ENCODE peak calls at places on chromosome 16, in six cellular contexts. T is GM23248, K is heart left ventricle, Q is heart right ventricle, G is cardiac muscle cell, N is lower lobe of right lung. S is an unnamed sample. For H3K36me3, the result is how much of the 10 kb centered on the place peaks cover.

GRCh38 chr16:73427177-73427576 is 379.2 kb upstream of the ZFHX3 start:
- DNase-seq in T (no peak), K (no peak), Q (no peak), G (no peak), N (no peak), S (no peak)

GRCh38 chr16:86963600-86964575 is 353.3 kb downstream of the C16orf95 start:
- DNase-seq in T (no peak), K (no peak), Q (no peak), G (no peak), N (no peak), S (no peak)

GRCh38 chr16:86566601-86566965 is at the start of gene FOXC2:
- DNase-seq in T (peak), K (peak), Q (peak), G (peak), N (peak), S (peak)

GRCh38 chr16:3026003-3026378 is 2.2 kb downstream of the THOC6 start:
- DNase-seq in T (no peak), K (no peak), Q (no peak), G (no peak), N (no peak), S (no peak)

GRCh38 chr16:4660454-4661007 is 32.8 kb upstream of the NUDT16L1 start:
- DNase-seq in T (peak), K (peak), Q (peak), G (peak), N (peak), S (no peak)

GRCh38 chr16:75433732-75434413 is 570 bp upstream of the CFDP1 start:
- DNase-seq in T (peak), K (no peak), Q (no peak), G (peak), N (peak), S (no peak)

GRCh38 chr16:25194285-25194878 is 22.4 kb upstream of the AQP8 start:
- DNase-seq in T (no peak), K (no peak), Q (no peak), G (no peak), N (no peak), S (no peak)

GRCh38 chr16:67015317-67015731 is 13.6 kb upstream of the CBFB start:
- DNase-seq in T (no peak), K (no peak), Q (no peak), G (no peak), N (peak), S (no peak)

GRCh38 chr16:535446-536405 is 8.2 kb downstream of the CAPN15 start:
- DNase-seq in T (peak), K (no peak), Q (no peak), G (no peak), N (no peak), S (no peak)

GRCh38 chr16:53207810-53208752 is 153.3 kb downstream of the CHD9 start:
- DNase-seq in T (peak), K (no peak), Q (no peak), G (peak), N (no peak), S (peak)

GRCh38 chr16:1337486-1337885 is 4.0 kb downstream of the BAIAP3 start:
- DNase-seq in T (no peak), K (no peak), Q (no peak), G (no peak), N (no peak), S (no peak)

GRCh38 chr16:50336884-50337283 is 31.9 kb downstream of the BRD7 start:
- DNase-seq in T (no peak), K (no peak), Q (no peak), G (no peak), N (no peak), S (no peak)

GRCh38 chr16:87107221-87107620 is 210.0 kb downstream of the C16orf95 start:
- DNase-seq in T (no peak), K (no peak), Q (no peak), G (no peak), N (no peak), S (no peak)

GRCh38 chr16:14509675-14510132 is 120.4 kb downstream of the PARN start:
- DNase-seq in T (peak), K (no peak), Q (no peak), G (no peak), N (no peak), S (no peak)

GRCh38 chr16:85288341-85288868 is 176.1 kb upstream of the CIBAR2 start:
- DNase-seq in T (no peak), K (no peak), Q (no peak), G (no peak), N (no peak), S (no peak)

GRCh38 chr16:27154573-27155521 is 48.5 kb upstream of the KDM8 start:
- DNase-seq in T (peak), K (peak), Q (peak), G (peak), N (peak), S (peak)

GRCh38 chr16:19840524-19841110 is 44.0 kb downstream of the GPRC5B start:
- DNase-seq in T (no peak), K (no peak), Q (no peak), G (peak), N (no peak), S (no peak)

GRCh38 chr16:35207059-35207999 is 1747.9 kb downstream of the TP53TG3F start:
- DNase-seq in T (no peak), K (no peak), Q (no peak), G (no peak), N (no peak), S (no peak)

GRCh38 chr16:5186381-5186903 is 88.8 kb upstream of the EEF2KMT start:
- DNase-seq in T (no peak), K (no peak), Q (no peak), G (no peak), N (no peak), S (no peak)

GRCh38 chr16:55834044-55834443 is 1.1 kb upstream of the CES1 start:
- DNase-seq in T (no peak), K (no peak), Q (no peak), G (no peak), N (no peak), S (no peak)

GRCh38 chr16:608019-608418 is 18.2 kb downstream of the RAB40C start:
- DNase-seq in T (no peak), K (no peak), Q (no peak), G (no peak), N (no peak), S (no peak)

GRCh38 chr16:66809765-66810164 is 8.4 kb upstream of the TERB1 start:
- DNase-seq in T (no peak), K (no peak), Q (no peak), G (no peak), N (no peak), S (no peak)

GRCh38 chr16:84596801-84597517 is 20.9 kb downstream of the COTL1 start:
- DNase-seq in T (no peak), K (no peak), Q (no peak), G (no peak), N (no peak), S (no peak)

GRCh38 chr16:7849891-7850290 is 517.2 kb downstream of the RBFOX1 start:
- DNase-seq in T (no peak), K (no peak), Q (no peak), G (no peak), N (no peak), S (no peak)

GRCh38 chr16:54801445-54801844 is 129.2 kb upstream of the IRX5 start:
- DNase-seq in T (no peak), K (no peak), Q (no peak), G (no peak), N (no peak), S (no peak)

GRCh38 chr16:29927523-29927905 is 1.5 kb upstream of the KCTD13 start:
- DNase-seq in T (no peak), K (no peak), Q (no peak), G (no peak), N (no peak), S (no peak)

GRCh38 chr16:29641561-29641960 is 21.5 kb upstream of the SPN start:
- DNase-seq in T (no peak), K (no peak), Q (no peak), G (no peak), N (no peak), S (no peak)

GRCh38 chr16:85245307-85246172 is 133.3 kb upstream of the CIBAR2 start:
- DNase-seq in T (peak), K (no peak), Q (peak), G (peak), N (peak), S (peak)

GRCh38 chr16:77375396-77375795 is 59.4 kb downstream of the ADAMTS18 start:
- DNase-seq in T (no peak), K (no peak), Q (no peak), G (no peak), N (no peak), S (no peak)

GRCh38 chr16:84844049-84844350 is 24.2 kb downstream of the CRISPLD2 start:
- DNase-seq in T (no peak), K (peak), Q (peak), G (no peak), N (no peak), S (no peak)

GRCh38 chr16:75288596-75289120 is 37.2 kb upstream of the BCAR1 start:
- DNase-seq in T (no peak), K (no peak), Q (peak), G (no peak), N (no peak), S (peak)

GRCh38 chr16:84283314-84284167 is 11.1 kb upstream of the WFDC1 start:
- DNase-seq in T (no peak), K (peak), Q (peak), G (no peak), N (no peak), S (no peak)

GRCh38 chr16:51666821-51667220 is 515.8 kb upstream of the SALL1 start:
- DNase-seq in T (peak), K (no peak), Q (no peak), G (no peak), N (no peak), S (no peak)

GRCh38 chr16:79685871-79686270 is 85.3 kb upstream of the MAF start:
- DNase-seq in T (no peak), K (no peak), Q (no peak), G (no peak), N (no peak), S (no peak)

GRCh38 chr16:79690159-79690558 is 89.6 kb upstream of the MAF start:
- DNase-seq in T (no peak), K (no peak), Q (no peak), G (no peak), N (no peak), S (no peak)

GRCh38 chr16:79687249-79687768 is 86.8 kb upstream of the MAF start:
- DNase-seq in T (no peak), K (no peak), Q (no peak), G (no peak), N (no peak), S (no peak)

GRCh38 chr16:79691001-79691400 is 90.5 kb upstream of the MAF start:
- DNase-seq in T (no peak), K (no peak), Q (no peak), G (no peak), N (no peak), S (no peak)
- H3K36me3 ChIP-seq in T (under half), K (under half), Q (under half), G (under half), N (under half), S (under half)

DNA sequence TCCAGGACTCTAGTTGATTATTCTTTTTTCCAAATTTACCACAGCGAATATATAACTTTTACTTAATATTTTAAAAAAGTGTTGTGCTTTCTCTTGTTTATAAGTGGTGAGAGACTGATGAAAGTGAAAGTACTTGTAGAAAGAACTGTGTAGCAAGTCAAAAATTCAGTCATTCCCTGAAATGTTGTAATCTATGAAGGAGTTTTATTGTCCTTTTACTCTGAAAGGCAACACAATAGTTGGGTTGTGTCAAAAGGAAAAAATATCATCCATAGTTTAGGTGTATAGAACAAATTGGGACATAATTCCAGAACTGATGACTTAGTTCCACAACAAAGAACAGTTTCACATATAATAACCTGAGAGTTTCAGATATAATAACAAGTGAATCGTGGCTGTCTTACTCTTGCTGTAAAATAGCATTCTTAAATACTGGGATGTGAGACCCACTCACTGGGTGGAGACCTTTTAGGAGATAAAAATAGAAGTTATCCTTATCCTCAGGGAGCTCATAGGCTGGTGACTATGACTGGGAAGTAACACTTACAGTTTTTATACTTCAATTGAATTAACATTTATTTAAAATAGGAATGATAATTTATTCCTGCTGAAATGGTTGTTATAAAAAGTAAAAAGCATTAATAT is 20.6 kb downstream of the CYB5B start:
- DNase-seq in T (peak), K (no peak), Q (no peak), G (no peak), N (no peak), S (no peak)
- H3K4me3 ChIP-seq in T (peak), K (peak), Q (peak), G (no peak), N (peak), S (peak)

GRCh38 chr16:72202014-72202413 is 30.1 kb upstream of the PMFBP1 start:
- DNase-seq in T (peak), K (no peak), Q (no peak), G (no peak), N (no peak), S (no peak)
- H3K27ac ChIP-seq in T (no peak), K (no peak), Q (no peak), G (no peak), N (no peak), S (no peak)

DNA sequence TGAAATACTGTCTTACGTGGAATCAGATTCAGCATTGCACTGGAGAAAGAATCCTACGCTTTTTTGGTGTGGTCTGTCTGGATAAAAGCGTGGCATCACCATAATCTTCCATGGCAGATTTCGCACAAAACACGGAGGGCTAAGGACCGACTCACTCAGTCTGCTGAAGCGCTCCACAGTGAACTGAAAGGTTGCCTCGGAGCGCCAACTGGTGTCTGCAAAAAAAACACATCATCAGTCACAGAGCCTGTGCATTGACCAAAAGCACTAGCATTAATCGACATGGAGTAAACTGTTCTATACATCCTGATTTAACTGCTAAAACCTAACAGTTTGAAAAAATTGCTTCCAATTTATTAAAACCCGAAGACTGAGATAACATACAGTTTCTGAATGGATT is 40.5 kb downstream of the USP7 start:
- DNase-seq in T (no peak), K (no peak), Q (no peak), G (no peak), N (no peak), S (no peak)
- H3K36me3 ChIP-seq in T (under half), K (half or more), Q (under half), G (under half), N (half or more), S (half or more)

GRCh38 chr16:28257256-28257655 is 35.1 kb upstream of the SBK1 start:
- DNase-seq in T (no peak), K (no peak), Q (no peak), G (no peak), N (no peak), S (no peak)

GRCh38 chr16:28259091-28259780 is 33.1 kb upstream of the SBK1 start:
- DNase-seq in T (no peak), K (peak), Q (no peak), G (no peak), N (no peak), S (no peak)

GRCh38 chr16:28259781-28260150 is 32.6 kb upstream of the SBK1 start:
- DNase-seq in T (no peak), K (no peak), Q (no peak), G (no peak), N (no peak), S (no peak)

GRCh38 chr16:28260193-28260592 is 32.1 kb upstream of the SBK1 start:
- DNase-seq in T (no peak), K (no peak), Q (peak), G (no peak), N (no peak), S (no peak)

DNA sequence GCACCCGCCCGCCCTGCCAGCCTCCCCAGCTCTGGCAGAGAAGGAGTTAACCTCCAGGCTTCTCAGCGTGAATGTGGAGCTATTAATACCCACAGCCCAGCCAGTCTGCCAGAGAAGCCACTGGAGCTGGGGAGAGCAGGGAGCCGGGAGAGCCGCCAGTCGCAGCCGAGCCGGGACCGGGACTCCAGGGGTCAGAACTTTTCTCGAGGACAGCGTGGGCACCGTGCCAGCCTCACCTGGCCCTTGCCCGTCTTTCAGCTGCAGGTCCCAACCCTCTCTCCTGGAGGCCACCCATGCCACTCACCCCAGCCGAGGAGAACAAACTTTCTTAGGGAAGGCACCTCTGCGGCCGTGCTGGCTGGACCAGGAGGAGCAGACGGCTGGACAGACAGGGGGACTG is 33.8 kb upstream of the SBK1 start:
- DNase-seq in T (peak), K (peak), Q (peak), G (peak), N (no peak), S (no peak)
- H3K4me3 ChIP-seq in T (no peak), K (peak), Q (peak), G (peak), N (no peak), S (no peak)

GRCh38 chr16:89334050-89334449 is 116.5 kb downstream of the ZNF778 start:
- DNase-seq in T (no peak), K (no peak), Q (no peak), G (no peak), N (no peak), S (no peak)

GRCh38 chr16:89332248-89333245 is 115.0 kb downstream of the ZNF778 start:
- DNase-seq in T (peak), K (no peak), Q (no peak), G (no peak), N (no peak), S (no peak)

GRCh38 chr16:89335803-89336485 is 118.4 kb downstream of the ZNF778 start:
- DNase-seq in T (no peak), K (no peak), Q (no peak), G (no peak), N (peak), S (no peak)

GRCh38 chr16:89334988-89335802 is 117.7 kb downstream of the ZNF778 start:
- DNase-seq in T (no peak), K (no peak), Q (no peak), G (no peak), N (peak), S (no peak)

GRCh38 chr16:89334461-89334860 is 117.0 kb downstream of the ZNF778 start:
- DNase-seq in T (no peak), K (no peak), Q (no peak), G (no peak), N (peak), S (no peak)
- H3K27ac ChIP-seq in T (peak), K (peak), Q (peak), G (peak), N (peak), S (peak)

GRCh38 chr16:9114842-9115241 is 23.4 kb downstream of the HAPSTR1 start:
- DNase-seq in T (no peak), K (no peak), Q (no peak), G (no peak), N (no peak), S (no peak)

GRCh38 chr16:9113707-9114106 is 22.3 kb downstream of the HAPSTR1 start:
- DNase-seq in T (no peak), K (no peak), Q (no peak), G (no peak), N (no peak), S (no peak)

GRCh38 chr16:9112844-9113186 is 21.4 kb downstream of the HAPSTR1 start:
- DNase-seq in T (no peak), K (no peak), Q (no peak), G (no peak), N (no peak), S (no peak)

GRCh38 chr16:9115277-9115676 is 23.8 kb downstream of the HAPSTR1 start:
- DNase-seq in T (peak), K (no peak), Q (no peak), G (no peak), N (no peak), S (no peak)

DNA sequence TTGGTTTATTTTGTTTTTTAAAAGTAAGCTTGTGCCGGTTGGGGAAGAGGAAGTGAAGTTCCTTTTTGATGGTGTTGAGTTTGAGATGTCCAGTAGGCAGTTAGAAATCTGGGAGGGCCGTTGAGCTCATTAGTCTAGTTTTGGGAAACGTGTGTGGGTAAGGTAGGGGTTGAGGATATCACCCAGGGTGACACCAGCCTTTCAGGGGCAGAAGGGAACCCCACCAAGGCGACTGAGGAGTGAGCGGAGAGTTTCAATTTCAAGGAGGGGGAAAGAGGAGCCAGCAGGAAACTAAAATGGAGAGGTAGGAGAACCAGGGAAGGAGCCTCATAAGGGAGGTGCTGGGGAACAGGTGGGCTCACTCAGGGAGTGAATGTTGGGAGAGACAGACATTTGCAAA is 22.7 kb downstream of the HAPSTR1 start:
- DNase-seq in T (no peak), K (no peak), Q (no peak), G (no peak), N (no peak), S (no peak)
- H3K36me3 ChIP-seq in T (under half), K (under half), Q (under half), G (under half), N (half or more), S (under half)

DNA sequence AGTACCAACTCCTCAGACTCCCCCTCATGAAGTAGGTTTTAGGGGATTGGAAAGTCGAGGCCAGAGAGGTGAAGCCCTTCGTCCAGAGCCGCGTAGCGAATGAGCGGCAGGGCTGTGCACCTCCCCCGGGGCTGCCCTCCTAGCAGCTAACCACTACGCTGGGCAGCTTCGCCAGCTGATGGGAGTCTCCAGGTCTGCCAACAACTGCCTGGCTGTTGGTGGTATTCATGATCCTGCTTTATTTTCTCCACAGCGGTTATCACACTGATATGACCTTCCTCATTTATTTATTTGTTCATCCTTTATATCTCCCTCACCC is 773 bp upstream of the NETO2 start:
- DNase-seq in T (no peak), K (no peak), Q (no peak), G (no peak), N (no peak), S (no peak)
- H3K4me3 ChIP-seq in T (peak), K (peak), Q (peak), G (peak), N (peak), S (peak)

S was measured in naive thymus-derived CD4-positive, alpha-beta T cell.